ENCODE peak calls at places on chromosomes 13 and 19, in seven cellular contexts. One of them, this sample, is unnamed.

GRCh38 chr19:1540353-1540925 is 16.6 kb downstream of the PLK5 start:
- DNase-seq in SK-N-SH: no peak
- DNase-seq in HepG2: no peak
- DNase-seq in HCT116: no peak
- DNase-seq in K562: no peak
- DNase-seq in GM12878: no peak
- DNase-seq in H1: no peak
- DNase-seq in this sample: no peak

GRCh38 chr13:55087085-55087484 is 2053.6 kb upstream of the PRR20A start:
- DNase-seq in HCT116: no peak
- DNase-seq in K562: no peak
- DNase-seq in SK-N-SH: no peak
- DNase-seq in GM12878: no peak
- DNase-seq in HepG2: no peak
- DNase-seq in H1: peak
- DNase-seq in this sample: no peak

GRCh38 chr13:51804295-51805172 is 571 bp upstream of the DHRS12 start:
- DNase-seq in HCT116: no peak
- DNase-seq in K562: no peak
- DNase-seq in GM12878: no peak
- DNase-seq in HepG2: no peak
- DNase-seq in H1: no peak
- DNase-seq in SK-N-SH: peak
- DNase-seq in this sample: no peak

GRCh38 chr19:3556978-3557460 is 367 bp downstream of the MFSD12 start:
- DNase-seq in HepG2: no peak
- DNase-seq in GM12878: no peak
- DNase-seq in K562: peak
- DNase-seq in SK-N-SH: peak
- DNase-seq in H1: no peak
- DNase-seq in HCT116: no peak
- DNase-seq in this sample: peak

GRCh38 chr13:40452741-40453665 is 213.4 kb downstream of the FOXO1 start:
- DNase-seq in HCT116: no peak
- DNase-seq in H1: no peak
- DNase-seq in SK-N-SH: no peak
- DNase-seq in K562: no peak
- DNase-seq in HepG2: peak
- DNase-seq in GM12878: no peak
- DNase-seq in this sample: no peak

GRCh38 chr19:7333198-7334118 is 15.3 kb upstream of the ARHGEF18 start:
- DNase-seq in GM12878: peak
- DNase-seq in K562: no peak
- DNase-seq in H1: no peak
- DNase-seq in HepG2: no peak
- DNase-seq in HCT116: no peak
- DNase-seq in SK-N-SH: no peak
- DNase-seq in this sample: no peak

GRCh38 chr13:23870356-23871146 is 18.6 kb downstream of the MIPEP start:
- DNase-seq in SK-N-SH: no peak
- DNase-seq in K562: no peak
- DNase-seq in HCT116: no peak
- DNase-seq in GM12878: no peak
- DNase-seq in HepG2: no peak
- DNase-seq in H1: no peak
- DNase-seq in this sample: no peak

GRCh38 chr13:20191902-20192469 is 752 bp downstream of the GJB2 start:
- DNase-seq in HCT116: no peak
- DNase-seq in H1: peak
- DNase-seq in GM12878: no peak
- DNase-seq in SK-N-SH: no peak
- DNase-seq in K562: no peak
- DNase-seq in HepG2: no peak
- DNase-seq in this sample: peak

GRCh38 chr19:4647676-4648644 is 8.6 kb downstream of the TNFAIP8L1 start:
- DNase-seq in HCT116: no peak
- DNase-seq in SK-N-SH: no peak
- DNase-seq in H1: peak
- DNase-seq in HepG2: no peak
- DNase-seq in K562: no peak
- DNase-seq in GM12878: no peak
- DNase-seq in this sample: no peak

GRCh38 chr13:99125335-99125915 is 75.2 kb upstream of the UBAC2 start:
- DNase-seq in HepG2: no peak
- DNase-seq in SK-N-SH: no peak
- DNase-seq in K562: no peak
- DNase-seq in GM12878: no peak
- DNase-seq in H1: no peak
- DNase-seq in HCT116: no peak
- DNase-seq in this sample: no peak

GRCh38 chr13:72677431-72677830 is 50.0 kb downstream of the MZT1 start:
- DNase-seq in H1: no peak
- DNase-seq in SK-N-SH: peak
- DNase-seq in GM12878: no peak
- DNase-seq in K562: no peak
- DNase-seq in HepG2: no peak
- DNase-seq in HCT116: no peak
- DNase-seq in this sample: no peak

GRCh38 chr19:38657633-38658222 is 10.3 kb downstream of the ACTN4 start:
- DNase-seq in HepG2: no peak
- DNase-seq in H1: no peak
- DNase-seq in HCT116: peak
- DNase-seq in K562: no peak
- DNase-seq in GM12878: no peak
- DNase-seq in SK-N-SH: no peak
- DNase-seq in this sample: no peak

GRCh38 chr19:11151181-11151580 is 4.4 kb downstream of the SPC24 start:
- DNase-seq in GM12878: no peak
- DNase-seq in HepG2: no peak
- DNase-seq in K562: no peak
- DNase-seq in SK-N-SH: no peak
- DNase-seq in H1: no peak
- DNase-seq in HCT116: no peak
- DNase-seq in this sample: no peak

GRCh38 chr19:7540761-7541480 is 5.4 kb downstream of the PNPLA6 start:
- DNase-seq in K562: peak
- DNase-seq in HepG2: no peak
- DNase-seq in SK-N-SH: peak
- DNase-seq in HCT116: peak
- DNase-seq in GM12878: no peak
- DNase-seq in H1: peak
- DNase-seq in this sample: no peak

DNA sequence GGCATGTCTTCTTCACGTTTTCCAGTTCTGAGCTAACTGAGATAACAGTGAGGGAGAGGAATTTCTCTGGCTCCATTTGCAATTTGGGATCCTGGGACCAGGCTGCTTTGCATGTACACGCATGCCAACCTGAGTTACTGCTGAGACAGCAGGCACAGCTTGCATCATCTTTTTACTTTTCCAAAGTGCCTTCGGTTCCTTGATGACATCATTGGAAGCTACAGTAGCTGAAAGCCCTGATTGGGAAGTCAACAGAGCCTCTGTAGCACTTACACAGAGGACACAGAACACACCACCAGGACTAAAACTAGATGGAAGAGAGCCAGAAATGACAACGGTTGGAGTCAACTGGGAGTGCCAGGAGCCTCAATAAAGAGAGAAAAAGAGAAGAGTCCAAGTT is 399.1 kb upstream of the GPC6 start:
- DNase-seq in SK-N-SH: no peak
- DNase-seq in HepG2: no peak
- DNase-seq in GM12878: no peak
- DNase-seq in H1: no peak
- DNase-seq in K562: no peak
- DNase-seq in HCT116: no peak
- DNase-seq in this sample: no peak
- TF ChIP-seq JUND in SK-N-SH: no peak
- TF ChIP-seq JUND in HepG2: no peak
- TF ChIP-seq JUND in GM12878: no peak
- TF ChIP-seq JUND in H1: no peak
- TF ChIP-seq JUND in K562: no peak
- TF ChIP-seq JUND in HCT116: no peak
- TF ChIP-seq JUND in this sample: no peak

GRCh38 chr13:100517706-100518105 is 70.9 kb downstream of the GGACT start:
- DNase-seq in H1: no peak
- DNase-seq in HepG2: no peak
- DNase-seq in SK-N-SH: no peak
- DNase-seq in GM12878: no peak
- DNase-seq in HCT116: no peak
- DNase-seq in K562: no peak
- DNase-seq in this sample: no peak

GRCh38 chr13:100521912-100522490 is 66.6 kb downstream of the GGACT start:
- DNase-seq in H1: no peak
- DNase-seq in HCT116: no peak
- DNase-seq in K562: no peak
- DNase-seq in HepG2: no peak
- DNase-seq in GM12878: no peak
- DNase-seq in SK-N-SH: no peak
- DNase-seq in this sample: no peak

GRCh38 chr13:100520936-100521765 is 67.4 kb downstream of the GGACT start:
- DNase-seq in HCT116: no peak
- DNase-seq in H1: no peak
- DNase-seq in SK-N-SH: no peak
- DNase-seq in GM12878: no peak
- DNase-seq in HepG2: no peak
- DNase-seq in K562: no peak
- DNase-seq in this sample: no peak

GRCh38 chr13:100518394-100519062 is 70.1 kb downstream of the GGACT start:
- DNase-seq in K562: no peak
- DNase-seq in SK-N-SH: no peak
- DNase-seq in HepG2: no peak
- DNase-seq in HCT116: no peak
- DNase-seq in H1: no peak
- DNase-seq in GM12878: no peak
- DNase-seq in this sample: no peak

DNA sequence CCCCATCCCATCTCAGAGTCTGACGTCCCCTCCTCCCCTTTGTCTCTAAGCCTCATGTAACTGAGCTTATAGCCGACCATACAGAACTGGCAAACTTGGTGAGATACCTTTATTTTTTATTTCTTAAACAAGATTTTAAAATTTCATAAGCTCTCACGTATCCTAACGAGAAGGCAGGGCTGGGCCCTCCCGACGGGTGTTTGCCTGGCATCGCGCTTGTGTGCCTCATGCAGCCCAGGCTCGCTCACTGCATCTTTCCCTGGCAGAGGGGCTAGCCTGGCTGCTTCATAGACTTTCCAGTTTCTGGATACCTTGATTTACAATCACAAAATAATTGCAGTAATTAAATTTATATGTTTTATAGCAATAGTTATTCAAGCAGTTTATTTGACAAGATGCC is 69.0 kb downstream of the GGACT start:
- DNase-seq in HepG2: no peak
- DNase-seq in GM12878: no peak
- DNase-seq in K562: no peak
- DNase-seq in SK-N-SH: no peak
- DNase-seq in HCT116: no peak
- DNase-seq in H1: no peak
- DNase-seq in this sample: no peak
- TF ChIP-seq JUND in HepG2: no peak
- TF ChIP-seq JUND in GM12878: no peak
- TF ChIP-seq JUND in K562: no peak
- TF ChIP-seq JUND in SK-N-SH: no peak
- TF ChIP-seq JUND in HCT116: no peak
- TF ChIP-seq JUND in H1: no peak
- TF ChIP-seq JUND in this sample: no peak

GRCh38 chr19:12965017-12965811 is 4.2 kb upstream of the DAND5 start:
- DNase-seq in GM12878: peak
- DNase-seq in SK-N-SH: peak
- DNase-seq in HepG2: peak
- DNase-seq in HCT116: peak
- DNase-seq in K562: peak
- DNase-seq in H1: peak
- DNase-seq in this sample: peak

GRCh38 chr19:12970070-12970820 is 869 bp downstream of the DAND5 start:
- DNase-seq in HepG2: no peak
- DNase-seq in K562: no peak
- DNase-seq in GM12878: no peak
- DNase-seq in SK-N-SH: peak
- DNase-seq in H1: no peak
- DNase-seq in HCT116: no peak
- DNase-seq in this sample: no peak

GRCh38 chr19:12969292-12969988 is at the start of gene DAND5:
- DNase-seq in SK-N-SH: peak
- DNase-seq in HepG2: no peak
- DNase-seq in H1: no peak
- DNase-seq in K562: peak
- DNase-seq in GM12878: no peak
- DNase-seq in HCT116: no peak
- DNase-seq in this sample: no peak

GRCh38 chr19:12965812-12966135 is 3.6 kb upstream of the DAND5 start:
- DNase-seq in H1: no peak
- DNase-seq in HepG2: no peak
- DNase-seq in GM12878: no peak
- DNase-seq in SK-N-SH: no peak
- DNase-seq in HCT116: no peak
- DNase-seq in K562: no peak
- DNase-seq in this sample: no peak

DNA sequence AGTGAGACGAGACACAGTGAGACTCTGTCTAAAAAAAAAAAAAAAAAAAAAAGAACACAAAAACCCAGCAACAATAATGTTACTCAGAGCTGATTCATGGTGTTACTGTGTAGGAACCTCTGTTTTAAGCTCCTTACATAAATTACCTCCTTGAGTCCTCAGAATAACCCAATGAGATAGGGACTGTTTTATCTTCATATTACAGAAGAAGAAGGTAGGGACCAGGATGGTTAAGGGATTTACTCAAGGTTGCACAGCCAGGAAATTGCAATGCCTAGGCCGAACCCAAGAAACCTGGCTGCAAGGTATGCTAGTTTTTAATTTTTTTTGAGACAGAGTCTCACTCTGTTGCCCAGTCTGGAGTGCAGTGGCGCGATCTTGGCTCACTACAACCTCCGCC is 1.5 kb upstream of the DAND5 start:
- DNase-seq in HCT116: no peak
- DNase-seq in K562: no peak
- DNase-seq in SK-N-SH: no peak
- DNase-seq in GM12878: no peak
- DNase-seq in HepG2: no peak
- DNase-seq in H1: no peak
- DNase-seq in this sample: no peak
- TF ChIP-seq JUND in HCT116: no peak
- TF ChIP-seq JUND in K562: no peak
- TF ChIP-seq JUND in SK-N-SH: no peak
- TF ChIP-seq JUND in GM12878: no peak
- TF ChIP-seq JUND in HepG2: no peak
- TF ChIP-seq JUND in H1: no peak
- TF ChIP-seq JUND in this sample: no peak

DNA sequence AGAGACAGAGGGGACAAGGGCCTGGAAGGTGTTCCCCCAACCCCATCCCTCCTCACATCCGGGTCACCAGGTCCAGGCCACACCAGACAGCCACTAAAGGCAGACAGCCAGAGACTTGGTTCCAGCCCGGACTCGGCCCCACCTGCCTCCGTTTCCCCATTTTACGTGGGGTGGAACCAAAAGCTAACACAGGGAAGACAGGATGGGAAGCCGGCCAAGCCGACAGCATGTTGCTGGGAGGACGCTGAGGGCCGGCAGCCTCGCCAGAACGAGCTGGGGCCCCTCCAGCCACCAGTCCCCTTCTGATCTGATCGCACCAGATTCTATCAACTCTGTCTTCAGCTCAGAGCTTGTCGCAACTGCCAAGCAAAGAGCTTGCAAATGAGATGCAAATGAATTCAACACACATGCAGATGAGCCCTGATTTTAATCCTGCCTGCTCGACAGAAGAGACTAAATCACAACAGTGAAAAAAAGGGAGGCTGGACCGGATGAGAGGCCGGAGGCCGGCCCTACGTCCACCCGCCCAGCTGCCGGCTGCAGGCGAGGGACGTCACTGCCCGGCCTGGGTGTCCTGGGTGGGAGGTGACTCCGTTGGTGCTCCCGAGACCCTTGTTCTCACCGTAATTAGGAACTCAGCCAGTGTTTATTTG is 17.5 kb upstream of the SHC2 start:
- DNase-seq in K562: no peak
- DNase-seq in SK-N-SH: no peak
- DNase-seq in GM12878: no peak
- DNase-seq in H1: no peak
- DNase-seq in HCT116: no peak
- DNase-seq in HepG2: no peak
- DNase-seq in this sample: no peak
- TF ChIP-seq JUND in K562: no peak
- TF ChIP-seq JUND in SK-N-SH: no peak
- TF ChIP-seq JUND in GM12878: no peak
- TF ChIP-seq JUND in H1: no peak
- TF ChIP-seq JUND in HCT116: no peak
- TF ChIP-seq JUND in HepG2: no peak
- TF ChIP-seq JUND in this sample: no peak